ENCODE peak calls at places on chromosome 6, in nine cellular contexts. C is fibroblast of lung, G is cardiac muscle cell, V is AG09309, E is GM12864, I is neural progenitor cell, L is sigmoid colon, O is fibroblast of villous mesenchyme, Z is heart right ventricle. U is an unnamed sample.

GRCh38 chr6:52574709-52575489 is 2.0 kb downstream of the TRAM2 start:
- DNase-seq in C (peak), G (no peak), V (no peak), E (peak), I (no peak), L (peak), O (peak), Z (peak), U (no peak)

GRCh38 chr6:151100326-151100725 is 139.4 kb upstream of the AKAP12 start:
- DNase-seq in C (no peak), G (no peak), V (no peak), E (no peak), I (no peak), L (peak), O (no peak), Z (no peak), U (no peak)

GRCh38 chr6:30752164-30752927 is 8.0 kb upstream of the IER3 start:
- DNase-seq in C (peak), G (peak), V (peak), E (no peak), I (no peak), L (peak), O (peak), Z (peak), U (no peak)

GRCh38 chr6:77638129-77638830 is 14.6 kb upstream of the MEI4 start:
- DNase-seq in C (peak), G (no peak), V (no peak), E (no peak), I (no peak), L (no peak), O (no peak), Z (no peak), U (no peak)

GRCh38 chr6:136306466-136306865 is 16.8 kb upstream of the BCLAF1 start:
- DNase-seq in C (no peak), G (no peak), V (no peak), E (no peak), I (no peak), L (no peak), O (no peak), Z (no peak), U (no peak)

GRCh38 chr6:2831392-2831791 is 10.3 kb downstream of the SERPINB1 start:
- DNase-seq in C (no peak), G (no peak), V (no peak), E (no peak), I (no peak), L (no peak), O (no peak), Z (no peak), U (no peak)

GRCh38 chr6:131400782-131401496 is 172.1 kb upstream of the ARG1 start:
- DNase-seq in C (no peak), G (no peak), V (no peak), E (no peak), I (no peak), L (no peak), O (no peak), Z (no peak), U (no peak)

GRCh38 chr6:88730602-88731001 is 232.8 kb downstream of the RNGTT start:
- DNase-seq in C (peak), G (peak), V (no peak), E (no peak), I (peak), L (no peak), O (no peak), Z (no peak), U (no peak)

GRCh38 chr6:43302126-43302525 is 4.1 kb downstream of the SLC22A7 start:
- DNase-seq in C (no peak), G (no peak), V (no peak), E (no peak), I (no peak), L (no peak), O (no peak), Z (no peak), U (peak)

GRCh38 chr6:155103816-155104366 is 108.8 kb downstream of the TIAM2 start:
- DNase-seq in C (peak), G (peak), V (no peak), E (no peak), I (no peak), L (no peak), O (peak), Z (no peak), U (peak)

GRCh38 chr6:157491571-157492232 is 110.7 kb downstream of the ZDHHC14 start:
- DNase-seq in C (no peak), G (no peak), V (no peak), E (no peak), I (peak), L (no peak), O (no peak), Z (no peak), U (no peak)

GRCh38 chr6:2877057-2877882 is 25.8 kb downstream of the SERPINB9 start:
- DNase-seq in C (peak), G (peak), V (peak), E (no peak), I (no peak), L (no peak), O (peak), Z (no peak), U (no peak)

GRCh38 chr6:35035481-35036030 is 105.6 kb downstream of the TCP11 start:
- DNase-seq in C (no peak), G (no peak), V (no peak), E (no peak), I (no peak), L (no peak), O (no peak), Z (no peak), U (no peak)

GRCh38 chr6:21438237-21438985 is 155.1 kb upstream of the SOX4 start:
- DNase-seq in C (peak), G (no peak), V (no peak), E (peak), I (no peak), L (no peak), O (no peak), Z (no peak), U (no peak)

GRCh38 chr6:170423030-170423429 is 116.5 kb downstream of the FAM120B start:
- DNase-seq in C (no peak), G (no peak), V (no peak), E (peak), I (peak), L (no peak), O (no peak), Z (no peak), U (peak)

GRCh38 chr6:89784838-89785237 is 34.8 kb downstream of the MDN1 start:
- DNase-seq in C (no peak), G (no peak), V (no peak), E (no peak), I (no peak), L (no peak), O (no peak), Z (no peak), U (no peak)

GRCh38 chr6:131065112-131065823 is 2.2 kb upstream of the EPB41L2 start:
- DNase-seq in C (no peak), G (no peak), V (no peak), E (no peak), I (no peak), L (no peak), O (no peak), Z (no peak), U (no peak)

GRCh38 chr6:19478992-19479391 is 358.2 kb upstream of the ID4 start:
- DNase-seq in C (peak), G (peak), V (no peak), E (no peak), I (no peak), L (no peak), O (peak), Z (no peak), U (no peak)

GRCh38 chr6:164721460-164721859 is 587.9 kb downstream of the C6orf118 start:
- DNase-seq in C (no peak), G (no peak), V (no peak), E (no peak), I (no peak), L (no peak), O (no peak), Z (no peak), U (no peak)

GRCh38 chr6:121876721-121877120 is 441.3 kb downstream of the GJA1 start:
- DNase-seq in C (no peak), G (no peak), V (no peak), E (no peak), I (no peak), L (no peak), O (no peak), Z (no peak), U (no peak)

GRCh38 chr6:149716584-149716983 is 1.3 kb downstream of the LATS1 start:
- DNase-seq in C (peak), G (peak), V (no peak), E (no peak), I (peak), L (no peak), O (peak), Z (no peak), U (peak)
- H3K4me3 ChIP-seq in C (peak), G (peak), V (peak), E (peak), I (peak), L (peak), O (peak), Z (peak), U (peak)

DNA sequence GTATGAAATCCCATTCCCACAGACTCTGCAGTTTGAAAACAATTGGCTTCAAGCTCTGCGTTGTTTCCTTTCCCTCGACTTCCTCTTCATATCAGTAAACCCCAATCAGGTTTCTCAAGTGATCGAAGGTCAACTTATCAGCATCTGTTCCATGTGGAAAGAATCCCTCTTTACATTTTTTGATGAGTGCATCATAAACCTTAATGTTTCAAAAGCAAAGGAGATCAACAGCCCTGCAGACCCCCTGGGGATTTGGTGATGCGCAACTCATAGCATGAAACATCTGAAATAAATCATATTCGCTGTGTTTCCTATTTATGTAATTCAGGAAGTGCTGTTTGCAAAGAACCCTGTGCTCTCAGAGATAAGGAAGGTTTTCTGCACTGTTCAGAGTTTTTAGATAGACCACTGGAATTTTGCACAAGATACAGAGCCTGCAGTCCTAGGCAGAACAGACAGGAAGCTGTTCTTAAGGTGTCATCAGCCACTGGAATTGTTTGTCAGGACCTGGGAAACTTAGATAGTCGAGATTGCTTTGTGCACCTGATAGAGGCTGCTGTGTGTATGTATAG is 216.0 kb downstream of the HIVEP2 start:
- DNase-seq in C (peak), G (peak), V (peak), E (no peak), I (no peak), L (no peak), O (peak), Z (no peak), U (no peak)
- H3K4me3 ChIP-seq in C (no peak), G (no peak), V (no peak), E (no peak), I (no peak), L (no peak), O (no peak), Z (no peak), U (no peak)

DNA sequence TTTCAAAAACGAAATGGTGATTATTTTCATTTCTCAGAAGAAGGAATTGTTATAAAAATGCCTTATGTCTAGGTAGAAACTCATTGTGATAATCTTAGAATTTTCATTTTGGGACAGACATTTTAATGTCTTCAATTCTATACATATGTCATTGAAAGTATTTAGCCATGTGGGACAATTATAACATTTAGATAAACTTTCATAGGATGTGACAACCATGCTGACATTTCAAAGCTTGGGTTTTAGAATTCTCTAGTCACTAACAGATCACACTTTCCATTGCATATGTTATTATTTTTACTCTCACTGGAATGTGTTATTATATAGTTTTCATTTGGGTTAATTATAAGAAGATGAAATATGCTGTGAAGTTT is 4.9 kb downstream of the TAGAP start:
- DNase-seq in C (no peak), G (no peak), V (no peak), E (no peak), I (no peak), L (no peak), O (no peak), Z (no peak), U (no peak)
- H3K4me3 ChIP-seq in C (no peak), G (no peak), V (no peak), E (no peak), I (no peak), L (no peak), O (no peak), Z (no peak), U (no peak)

GRCh38 chr6:123016431-123017110 is 20.5 kb downstream of the CLVS2 start:
- DNase-seq in C (no peak), G (no peak), V (no peak), E (no peak), I (peak), L (no peak), O (no peak), Z (no peak), U (no peak)
- H3K4me3 ChIP-seq in C (no peak), G (no peak), V (no peak), E (no peak), I (no peak), L (no peak), O (no peak), Z (no peak), U (no peak)

DNA sequence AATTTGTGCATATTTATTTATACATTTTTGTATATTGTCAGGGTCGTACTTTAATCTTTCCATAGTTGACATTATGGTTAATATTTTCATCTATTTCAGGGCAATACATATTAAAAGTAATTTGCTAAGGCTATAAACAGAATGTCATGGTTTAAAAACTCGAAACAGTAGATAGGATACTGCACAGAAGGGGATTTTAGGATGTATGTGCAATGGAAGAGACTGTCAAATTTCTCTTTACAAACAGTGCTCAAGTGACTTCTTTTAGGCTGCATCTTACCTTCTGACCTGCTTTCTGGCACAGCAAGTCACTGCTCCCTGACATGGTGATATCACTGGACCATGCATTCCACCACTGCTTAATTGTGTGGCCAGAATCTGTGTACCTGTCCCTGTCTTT is 152.9 kb downstream of the EPHA7 start:
- DNase-seq in C (no peak), G (no peak), V (no peak), E (no peak), I (no peak), L (no peak), O (no peak), Z (no peak), U (no peak)
- H3K4me3 ChIP-seq in C (no peak), G (no peak), V (no peak), E (no peak), I (no peak), L (no peak), O (no peak), Z (no peak), U (no peak)

GRCh38 chr6:141484726-141485125 is 648.0 kb upstream of the GJE1 start:
- DNase-seq in C (no peak), G (peak), V (no peak), E (peak), I (no peak), L (no peak), O (peak), Z (no peak), U (no peak)

GRCh38 chr6:141486942-141487341 is 645.8 kb upstream of the GJE1 start:
- DNase-seq in C (no peak), G (no peak), V (no peak), E (no peak), I (no peak), L (no peak), O (no peak), Z (no peak), U (no peak)

GRCh38 chr6:141491684-141492083 is 641.0 kb upstream of the GJE1 start:
- DNase-seq in C (no peak), G (no peak), V (no peak), E (no peak), I (no peak), L (no peak), O (no peak), Z (no peak), U (no peak)

GRCh38 chr6:141490982-141491381 is 641.7 kb upstream of the GJE1 start:
- DNase-seq in C (no peak), G (no peak), V (no peak), E (no peak), I (no peak), L (no peak), O (no peak), Z (no peak), U (no peak)

DNA sequence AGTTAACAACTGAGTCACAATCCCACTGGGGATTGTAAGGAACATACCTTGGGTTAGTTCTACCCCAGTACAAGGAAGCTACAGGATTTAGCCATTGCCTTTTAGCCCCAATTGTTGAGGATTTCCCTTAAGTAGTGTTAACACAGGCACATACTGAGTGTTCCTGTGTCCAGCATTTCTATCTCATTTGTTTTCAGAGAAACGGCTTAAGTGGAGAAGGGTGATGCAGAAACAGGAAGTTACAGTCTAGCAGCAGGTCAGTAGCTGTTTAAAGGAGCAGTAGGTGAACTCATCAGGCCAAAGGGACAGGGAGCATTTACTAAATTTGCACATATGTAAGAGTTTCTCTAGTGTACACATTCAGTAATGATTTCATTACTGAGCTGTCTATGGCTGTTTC is 644.3 kb upstream of the GJE1 start:
- DNase-seq in C (no peak), G (peak), V (no peak), E (no peak), I (no peak), L (no peak), O (peak), Z (no peak), U (no peak)
- H3K4me3 ChIP-seq in C (no peak), G (no peak), V (no peak), E (no peak), I (no peak), L (no peak), O (no peak), Z (no peak), U (no peak)

GRCh38 chr6:163260911-163261310 is 153.6 kb upstream of the QKI start:
- DNase-seq in C (no peak), G (no peak), V (no peak), E (no peak), I (peak), L (no peak), O (no peak), Z (no peak), U (peak)
- H3K4me3 ChIP-seq in C (no peak), G (no peak), V (no peak), E (no peak), I (peak), L (no peak), O (no peak), Z (peak), U (peak)

GRCh38 chr6:118665011-118665410 is 13.6 kb upstream of the CEP85L start:
- DNase-seq in C (no peak), G (no peak), V (no peak), E (no peak), I (no peak), L (no peak), O (no peak), Z (no peak), U (no peak)

GRCh38 chr6:118668761-118669411 is 17.5 kb upstream of the CEP85L start:
- DNase-seq in C (peak), G (peak), V (peak), E (no peak), I (no peak), L (no peak), O (peak), Z (no peak), U (no peak)

GRCh38 chr6:118667988-118668387 is 16.6 kb upstream of the CEP85L start:
- DNase-seq in C (peak), G (peak), V (no peak), E (no peak), I (no peak), L (no peak), O (no peak), Z (no peak), U (no peak)

GRCh38 chr6:118660218-118660569 is 8.8 kb upstream of the CEP85L start:
- DNase-seq in C (no peak), G (peak), V (no peak), E (no peak), I (no peak), L (no peak), O (no peak), Z (peak), U (no peak)

DNA sequence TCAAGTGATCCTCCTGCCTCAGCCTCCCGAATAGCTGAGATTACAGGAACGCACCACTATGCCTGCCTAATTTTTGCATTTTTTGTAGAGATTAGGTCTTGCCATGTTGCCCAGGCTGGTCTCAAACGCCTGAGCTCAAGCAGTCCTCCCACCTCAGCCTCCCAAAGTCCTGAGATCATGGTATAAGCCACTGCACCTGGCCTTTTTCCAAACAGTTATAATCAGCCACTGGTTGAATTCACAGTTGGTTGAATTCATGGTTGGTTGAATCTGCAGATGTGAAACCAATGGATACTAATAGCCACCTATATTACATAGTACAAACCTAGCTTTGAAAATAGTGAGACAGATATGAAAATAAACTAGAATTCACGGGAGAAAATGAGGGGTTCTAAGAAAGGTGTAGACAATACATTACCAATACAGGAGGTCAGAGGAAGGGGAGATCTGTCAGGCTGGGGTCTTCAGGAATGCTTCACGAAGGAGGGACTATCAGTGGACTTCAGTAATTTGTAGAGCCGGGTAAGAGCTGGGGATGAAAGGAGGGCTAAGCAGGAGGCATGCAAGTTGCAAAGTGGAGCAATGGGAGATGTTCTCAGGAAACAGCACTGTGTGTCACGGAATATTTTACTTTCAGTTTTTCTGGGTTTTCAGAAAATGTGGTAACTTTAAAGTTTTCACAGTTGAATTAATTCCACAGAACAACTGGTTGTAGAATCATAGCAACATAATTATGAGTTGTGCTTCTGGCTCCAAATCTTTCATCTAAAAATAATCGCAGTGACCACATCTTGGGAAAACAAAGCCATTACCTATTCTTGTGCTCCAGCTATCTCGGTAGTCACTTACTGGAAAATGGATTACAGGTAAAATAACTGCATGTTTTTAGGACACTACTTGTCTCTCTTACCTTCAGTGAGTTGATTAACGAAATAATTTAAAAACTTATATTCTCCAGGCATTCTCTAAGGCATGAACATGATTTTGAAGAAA is 12.9 kb upstream of the CEP85L start:
- DNase-seq in C (no peak), G (no peak), V (no peak), E (no peak), I (no peak), L (no peak), O (no peak), Z (no peak), U (no peak)
- H3K4me3 ChIP-seq in C (peak), G (no peak), V (no peak), E (peak), I (no peak), L (no peak), O (peak), Z (peak), U (no peak)

GRCh38 chr6:81814365-81815109 is 62.1 kb upstream of the TENT5A start:
- DNase-seq in C (peak), G (peak), V (no peak), E (no peak), I (no peak), L (no peak), O (peak), Z (no peak), U (no peak)

GRCh38 chr6:81806793-81807565 is 54.5 kb upstream of the TENT5A start:
- DNase-seq in C (no peak), G (no peak), V (no peak), E (no peak), I (peak), L (no peak), O (no peak), Z (no peak), U (no peak)

GRCh38 chr6:81812416-81812815 is 59.9 kb upstream of the TENT5A start:
- DNase-seq in C (no peak), G (no peak), V (no peak), E (no peak), I (no peak), L (no peak), O (no peak), Z (no peak), U (no peak)

GRCh38 chr6:81808834-81809598 is 56.5 kb upstream of the TENT5A start:
- DNase-seq in C (peak), G (peak), V (no peak), E (no peak), I (no peak), L (no peak), O (peak), Z (peak), U (no peak)
- H3K4me3 ChIP-seq in C (no peak), G (no peak), V (no peak), E (no peak), I (no peak), L (no peak), O (no peak), Z (peak), U (no peak)

U was measured in H7.